ENCODE peak calls at places on chromosomes 3 and 15, in seven cellular contexts. T is HS-27A; G is MCF 10A; F is mucosa of gallbladder; S is hypothalamus; I is activated CD8-positive, alpha-beta memory T cell treated with anti-CD3 and anti-CD28 coated beads, Interleukin-2, amount 50 U/mL, for 4 hours; M is activated gamma-delta T cell treated with anti-CD3 and anti-CD28 coated beads, Interleukin-2, amount 50 U/mL, for 16 hours. P is an unnamed sample.
A peak's percentile ranks its signal among the peaks of the same experiment; 100 is the strongest.

GRCh38 chr3:172591876-172592771 is 68.9 kb upstream of the TNFSF10 start:
- DNase-seq in T (no peak), G (no peak), F (no peak), S (no peak), I (peak; percentile 45), M (peak; percentile 65), P (no peak)

GRCh38 chr3:139123377-139124095 is 78.8 kb upstream of the PRR23C start:
- DNase-seq in T (no peak), G (no peak), F (no peak), S (no peak), I (no peak), M (no peak), P (no peak)

GRCh38 chr3:11238057-11238456 is 34.1 kb upstream of the ATG7 start:
- DNase-seq in T (peak; percentile 83), G (peak; percentile 55), F (no peak), S (no peak), I (no peak), M (no peak), P (no peak)

GRCh38 chr3:77529522-77529921 is 489.6 kb downstream of the ROBO2 start:
- DNase-seq in T (no peak), G (no peak), F (no peak), S (no peak), I (no peak), M (no peak), P (no peak)

GRCh38 chr15:59953392-59953883 is 50.7 kb upstream of the FOXB1 start:
- DNase-seq in T (no peak), G (no peak), F (no peak), S (no peak), I (no peak), M (no peak), P (no peak)

GRCh38 chr3:4474683-4475490 is 7.8 kb upstream of the SUMF1 start:
- DNase-seq in T (no peak), G (peak; percentile 93), F (peak; percentile 33), S (no peak), I (no peak), M (no peak), P (peak; percentile 50)

GRCh38 chr3:38738630-38739395 is 77.2 kb downstream of the SCN10A start:
- DNase-seq in T (no peak), G (peak; percentile 71), F (peak; percentile 27), S (no peak), I (no peak), M (no peak), P (no peak)

GRCh38 chr3:160331127-160331937 is 67.7 kb downstream of the IFT80 start:
- DNase-seq in T (peak; percentile 22), G (peak; percentile 70), F (no peak), S (no peak), I (no peak), M (no peak), P (no peak)

GRCh38 chr3:183698318-183698731 is 728 bp downstream of the YEATS2 start:
- DNase-seq in T (no peak), G (peak; percentile 33), F (peak; percentile 13), S (no peak), I (peak; percentile 36), M (peak; percentile 4), P (peak; percentile 40)

GRCh38 chr3:36817806-36818205 is 53.5 kb upstream of the DCLK3 start:
- DNase-seq in T (no peak), G (no peak), F (no peak), S (no peak), I (no peak), M (no peak), P (no peak)

GRCh38 chr3:138829886-138830510 is 4.7 kb downstream of the PIK3CB start:
- DNase-seq in T (no peak), G (no peak), F (no peak), S (no peak), I (no peak), M (no peak), P (no peak)

GRCh38 chr3:194579091-194579606 is 54.1 kb downstream of the TMEM44 start:
- DNase-seq in T (no peak), G (no peak), F (peak; percentile 56), S (no peak), I (no peak), M (no peak), P (peak; percentile 80)

GRCh38 chr3:105746226-105746996 is 122.4 kb downstream of the CBLB start:
- DNase-seq in T (no peak), G (no peak), F (no peak), S (no peak), I (no peak), M (no peak), P (no peak)

GRCh38 chr3:196193738-196194541 is 17.3 kb downstream of the ZDHHC19 start:
- DNase-seq in T (no peak), G (no peak), F (no peak), S (no peak), I (no peak), M (no peak), P (peak; percentile 72)

GRCh38 chr3:63934484-63934883 is 22.3 kb upstream of the SCAANT1 start:
- DNase-seq in T (no peak), G (no peak), F (no peak), S (no peak), I (no peak), M (peak; percentile 17), P (no peak)

GRCh38 chr15:76999996-77000395 is 5.1 kb downstream of the PSTPIP1 start:
- DNase-seq in T (no peak), G (no peak), F (no peak), S (no peak), I (peak; percentile 43), M (no peak), P (no peak)

GRCh38 chr3:157070600-157070999 is 89.3 kb downstream of the CCNL1 start:
- DNase-seq in T (no peak), G (no peak), F (no peak), S (no peak), I (no peak), M (no peak), P (no peak)

GRCh38 chr15:74957301-74958035 is 896 bp upstream of the RPP25 start:
- DNase-seq in T (no peak), G (peak; percentile 29), F (no peak), S (no peak), I (peak; percentile 22), M (no peak), P (peak; percentile 65)

GRCh38 chr15:23038741-23039150 is 623 bp downstream of the TUBGCP5 start:
- DNase-seq in T (peak; percentile 39), G (peak; percentile 59), F (no peak), S (no peak), I (no peak), M (no peak), P (no peak)

GRCh38 chr3:139319428-139320402 is 24.1 kb upstream of the MRPS22 start:
- DNase-seq in T (no peak), G (peak; percentile 13), F (no peak), S (no peak), I (no peak), M (no peak), P (no peak)

GRCh38 chr3:192354687-192355086 is 372.7 kb downstream of the FGF12 start:
- DNase-seq in T (no peak), G (no peak), F (no peak), S (no peak), I (no peak), M (no peak), P (no peak)